ENCODE peak calls at places on chromosomes 4 and X, in seven cellular contexts. B is WERI-Rb-1, I is fibroblast of lung, W is astrocyte of the cerebellum, G is heart right ventricle, O is vagina, X is retinal pigment epithelial cell. P is an unnamed sample.

GRCh38 chr4:106266201-106266600 is 49.8 kb downstream of the TBCK start:
- DNase-seq in B (no peak), I (peak), W (peak), G (no peak), O (no peak), X (no peak), P (no peak)

GRCh38 chrX:24647257-24648058 is at the start of gene PCYT1B:
- DNase-seq in B (no peak), I (peak), W (peak), G (peak), O (no peak), X (peak), P (peak)

GRCh38 chr4:40915318-40916217 is 165.8 kb downstream of the NSUN7 start:
- DNase-seq in B (no peak), I (peak), W (peak), G (no peak), O (no peak), X (peak), P (peak)

GRCh38 chr4:86891785-86892638 is at the start of gene C4orf36:
- DNase-seq in B (peak), I (peak), W (no peak), G (peak), O (no peak), X (no peak), P (no peak)

GRCh38 chrX:152632445-152633097 is 5.1 kb upstream of the GABRQ start:
- DNase-seq in B (peak), I (peak), W (peak), G (peak), O (peak), X (no peak), P (no peak)

GRCh38 chr4:47863486-47863885 is 25.6 kb upstream of the CORIN start:
- DNase-seq in B (no peak), I (peak), W (no peak), G (no peak), O (no peak), X (no peak), P (no peak)

GRCh38 chr4:55116450-55116849 is 8.9 kb downstream of the KDR start:
- DNase-seq in B (no peak), I (peak), W (no peak), G (no peak), O (no peak), X (no peak), P (no peak)

GRCh38 chrX:118370921-118371624 is 25.2 kb downstream of the WDR44 start:
- DNase-seq in B (no peak), I (peak), W (no peak), G (no peak), O (no peak), X (no peak), P (no peak)

GRCh38 chr4:174334628-174335027 is 50.9 kb downstream of the CEP44 start:
- DNase-seq in B (no peak), I (no peak), W (no peak), G (no peak), O (no peak), X (no peak), P (no peak)

GRCh38 chr4:174119818-174120217 is 163.6 kb downstream of the FBXO8 start:
- DNase-seq in B (no peak), I (no peak), W (no peak), G (no peak), O (no peak), X (no peak), P (no peak)

GRCh38 chrX:16638533-16638932 is 11.4 kb upstream of the S100G start:
- DNase-seq in B (no peak), I (peak), W (no peak), G (no peak), O (no peak), X (no peak), P (no peak)

GRCh38 chr4:32429151-32429550 is 1709.0 kb downstream of the PCDH7 start:
- DNase-seq in B (no peak), I (peak), W (peak), G (no peak), O (no peak), X (no peak), P (no peak)

GRCh38 chr4:80413096-80413495 is 77.6 kb downstream of the CFAP299 start:
- DNase-seq in B (no peak), I (no peak), W (no peak), G (no peak), O (no peak), X (no peak), P (no peak)

GRCh38 chr4:8939887-8940742 is 68.5 kb upstream of the HMX1 start:
- DNase-seq in B (no peak), I (no peak), W (no peak), G (no peak), O (no peak), X (no peak), P (no peak)

GRCh38 chr4:152044341-152044740 is 283.5 kb upstream of the GATB start:
- DNase-seq in B (no peak), I (no peak), W (no peak), G (no peak), O (no peak), X (no peak), P (no peak)

GRCh38 chr4:86521373-86521969 is 72.6 kb upstream of the PTPN13 start:
- DNase-seq in B (no peak), I (no peak), W (no peak), G (no peak), O (no peak), X (no peak), P (no peak)

GRCh38 chrX:99857455-99857854 is 552.6 kb downstream of the PCDH19 start:
- DNase-seq in B (no peak), I (no peak), W (no peak), G (no peak), O (no peak), X (no peak), P (no peak)

GRCh38 chr4:175770555-175770954 is 41.5 kb downstream of the GPM6A start:
- DNase-seq in B (no peak), I (no peak), W (no peak), G (no peak), O (no peak), X (no peak), P (no peak)
- H3K4me3 ChIP-seq in B (no peak), I (no peak), W (no peak), G (no peak), O (no peak), X (no peak), P (no peak)

DNA sequence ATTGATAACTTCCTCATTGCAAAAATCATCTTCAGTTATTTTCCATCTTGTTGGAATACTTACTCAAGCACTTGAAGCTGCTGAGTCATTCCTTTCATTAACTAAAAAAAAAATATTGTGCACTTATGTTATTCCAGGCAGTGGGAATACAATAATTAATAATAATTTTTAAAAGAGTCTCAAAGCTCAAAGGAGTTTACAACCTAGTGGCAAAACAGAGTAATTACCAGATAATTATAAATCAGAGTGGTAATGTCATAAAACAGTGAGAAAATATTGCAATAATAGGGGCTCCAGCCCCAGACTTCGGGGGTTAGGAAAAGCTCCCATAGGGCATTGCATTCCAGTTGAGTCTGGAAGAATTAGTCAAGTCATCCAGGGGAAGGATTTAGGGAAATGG is 79.6 kb downstream of the DDX53 start:
- DNase-seq in B (no peak), I (no peak), W (no peak), G (no peak), O (no peak), X (no peak), P (no peak)
- TF ChIP-seq CTCF in B (no peak), I (no peak), W (no peak), G (no peak), O (no peak), X (peak), P (peak)

DNA sequence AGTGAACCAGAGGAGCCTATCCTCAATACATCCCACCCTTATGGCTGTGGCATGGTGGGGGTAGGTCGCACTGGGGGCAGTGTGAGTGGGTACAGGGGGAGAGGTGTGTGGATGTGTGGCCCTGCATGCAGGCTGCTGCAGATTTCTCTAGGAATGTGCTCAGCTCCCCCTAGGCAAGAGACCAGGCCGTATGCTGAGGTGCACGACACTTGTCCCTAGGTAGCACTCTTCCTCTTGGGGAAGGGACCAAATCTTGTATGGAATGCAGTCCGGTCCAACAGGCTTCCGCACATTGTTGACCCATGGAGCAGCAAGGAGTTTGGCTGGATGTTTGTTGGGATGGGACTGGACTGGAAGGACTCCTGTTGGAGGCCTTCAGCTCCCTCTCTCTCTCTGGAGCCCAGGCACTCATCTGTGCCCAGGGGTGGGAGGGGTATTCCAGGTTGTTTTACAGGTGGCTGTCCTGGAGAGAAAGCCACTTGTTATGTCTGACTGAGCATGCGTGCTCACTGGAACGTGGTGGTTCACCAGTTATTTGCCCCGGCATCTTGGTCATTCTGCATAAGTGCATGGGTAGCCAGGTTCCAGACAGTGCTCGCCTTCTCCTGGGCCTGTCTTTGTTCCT is 55.1 kb downstream of the NBDY start:
- DNase-seq in B (no peak), I (no peak), W (no peak), G (no peak), O (no peak), X (no peak), P (no peak)
- H3K4me3 ChIP-seq in B (no peak), I (no peak), W (no peak), G (no peak), O (no peak), X (no peak), P (no peak)

GRCh38 chrX:150212672-150213480 is 150.2 kb upstream of the MAMLD1 start:
- DNase-seq in B (no peak), I (no peak), W (no peak), G (peak), O (no peak), X (peak), P (no peak)
- TF ChIP-seq CTCF in B (no peak), I (no peak), W (no peak), G (peak), O (no peak), X (no peak), P (no peak)

DNA sequence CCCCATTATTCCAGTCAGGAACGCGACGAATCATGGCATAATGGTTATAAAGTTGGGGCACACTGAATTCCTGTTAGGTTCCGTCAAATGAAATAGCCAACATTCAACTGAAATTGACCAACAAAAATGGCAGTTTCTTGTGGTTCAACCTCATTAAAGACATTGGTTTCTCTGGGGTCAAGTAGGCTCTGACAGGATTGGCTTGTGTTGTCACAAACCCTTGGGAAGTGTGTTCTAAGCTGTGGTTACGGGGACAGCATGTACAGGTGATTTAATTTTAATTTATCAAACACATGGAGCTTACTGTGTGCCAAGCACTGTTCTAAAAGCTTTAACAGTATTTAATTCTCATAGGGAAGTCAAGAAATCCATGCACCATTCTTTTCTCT is 751 bp downstream of the XK start:
- DNase-seq in B (no peak), I (no peak), W (no peak), G (no peak), O (no peak), X (no peak), P (no peak)
- H3K4me3 ChIP-seq in B (no peak), I (peak), W (peak), G (peak), O (peak), X (peak), P (peak)

GRCh38 chr4:88035292-88035691 is 27.9 kb downstream of the PKD2 start:
- DNase-seq in B (no peak), I (no peak), W (no peak), G (no peak), O (no peak), X (no peak), P (no peak)

GRCh38 chr4:88037936-88038335 is 30.5 kb downstream of the PKD2 start:
- DNase-seq in B (no peak), I (no peak), W (no peak), G (no peak), O (no peak), X (no peak), P (no peak)

GRCh38 chr4:88040707-88041106 is 33.3 kb downstream of the PKD2 start:
- DNase-seq in B (no peak), I (no peak), W (no peak), G (no peak), O (no peak), X (no peak), P (no peak)

GRCh38 chr4:88033309-88033708 is 25.9 kb downstream of the PKD2 start:
- DNase-seq in B (peak), I (peak), W (peak), G (no peak), O (no peak), X (no peak), P (no peak)

GRCh38 chr4:88037447-88037846 is 30.0 kb downstream of the PKD2 start:
- DNase-seq in B (no peak), I (no peak), W (no peak), G (no peak), O (no peak), X (no peak), P (no peak)
- TF ChIP-seq CTCF in B (no peak), I (no peak), W (no peak), G (no peak), O (no peak), X (no peak), P (no peak)

DNA sequence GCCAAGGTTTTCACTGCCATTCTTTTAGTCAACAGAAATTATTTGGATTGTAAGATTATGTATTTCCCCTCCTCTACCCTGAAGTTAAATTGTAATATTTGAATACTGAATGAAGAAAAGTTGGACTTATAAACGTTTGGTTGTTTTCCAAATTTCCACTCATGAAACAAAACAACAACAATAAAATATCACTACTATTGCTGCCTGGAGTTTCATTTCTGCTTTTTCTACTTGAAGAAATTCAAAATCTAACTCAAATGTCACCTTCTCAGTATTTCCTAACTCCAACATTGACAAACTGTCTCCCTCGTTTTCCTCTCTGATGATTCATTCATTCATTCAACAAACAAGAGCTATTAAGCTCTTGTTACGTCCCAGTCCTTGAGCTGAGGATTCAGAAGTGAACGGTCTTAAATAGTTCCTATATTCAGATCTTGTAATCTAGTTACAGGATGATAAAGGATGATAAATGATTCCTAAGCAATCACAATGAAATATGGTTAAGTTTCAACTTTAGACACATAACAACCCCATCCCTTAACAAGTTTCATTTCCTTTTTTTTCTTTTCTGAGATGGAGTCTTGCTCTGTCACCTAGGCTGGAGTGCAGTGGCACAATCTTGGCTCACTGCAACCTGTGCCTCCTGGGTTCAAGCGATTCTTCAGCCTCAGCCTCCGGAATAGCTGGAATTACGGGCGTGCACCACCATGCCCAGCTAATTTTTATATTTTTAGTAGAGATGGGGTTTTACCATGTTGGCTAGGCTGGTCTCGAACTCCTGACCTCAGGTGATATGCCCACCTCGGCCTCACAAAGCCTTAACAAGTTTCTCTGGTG is 1.7 kb downstream of the SLC9B2 start:
- DNase-seq in B (no peak), I (peak), W (no peak), G (no peak), O (no peak), X (no peak), P (no peak)
- H3K4me3 ChIP-seq in B (no peak), I (peak), W (no peak), G (no peak), O (peak), X (peak), P (no peak)

DNA sequence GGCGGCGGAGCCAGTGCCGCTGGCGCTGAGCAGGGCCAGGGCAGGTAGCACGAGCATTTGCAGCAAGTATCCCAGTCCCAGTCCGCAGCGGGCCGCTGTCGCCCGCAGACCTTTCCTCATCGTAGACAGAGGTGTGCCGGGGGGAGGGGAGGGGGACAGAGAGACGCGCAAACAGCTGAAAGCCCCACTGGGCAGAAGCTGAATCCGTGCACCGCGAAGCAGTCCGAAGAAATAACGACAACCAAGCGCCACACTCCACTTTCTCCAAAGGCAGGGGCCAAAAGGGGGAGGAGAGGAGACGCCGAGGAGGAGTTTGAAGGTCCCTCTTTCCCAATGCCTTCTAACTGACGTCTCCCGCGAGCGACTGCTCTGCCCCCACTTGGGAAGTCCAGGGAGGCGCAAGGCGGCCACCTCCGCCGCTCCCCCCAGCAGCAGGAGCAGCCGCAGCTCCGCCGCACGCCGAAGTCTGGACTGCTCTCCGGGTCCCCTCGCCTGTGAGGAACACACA is at the start of gene UNC5C:
- DNase-seq in B (peak), I (peak), W (peak), G (peak), O (no peak), X (no peak), P (no peak)
- TF ChIP-seq CTCF in B (peak), I (no peak), W (no peak), G (peak), O (no peak), X (no peak), P (no peak)

DNA sequence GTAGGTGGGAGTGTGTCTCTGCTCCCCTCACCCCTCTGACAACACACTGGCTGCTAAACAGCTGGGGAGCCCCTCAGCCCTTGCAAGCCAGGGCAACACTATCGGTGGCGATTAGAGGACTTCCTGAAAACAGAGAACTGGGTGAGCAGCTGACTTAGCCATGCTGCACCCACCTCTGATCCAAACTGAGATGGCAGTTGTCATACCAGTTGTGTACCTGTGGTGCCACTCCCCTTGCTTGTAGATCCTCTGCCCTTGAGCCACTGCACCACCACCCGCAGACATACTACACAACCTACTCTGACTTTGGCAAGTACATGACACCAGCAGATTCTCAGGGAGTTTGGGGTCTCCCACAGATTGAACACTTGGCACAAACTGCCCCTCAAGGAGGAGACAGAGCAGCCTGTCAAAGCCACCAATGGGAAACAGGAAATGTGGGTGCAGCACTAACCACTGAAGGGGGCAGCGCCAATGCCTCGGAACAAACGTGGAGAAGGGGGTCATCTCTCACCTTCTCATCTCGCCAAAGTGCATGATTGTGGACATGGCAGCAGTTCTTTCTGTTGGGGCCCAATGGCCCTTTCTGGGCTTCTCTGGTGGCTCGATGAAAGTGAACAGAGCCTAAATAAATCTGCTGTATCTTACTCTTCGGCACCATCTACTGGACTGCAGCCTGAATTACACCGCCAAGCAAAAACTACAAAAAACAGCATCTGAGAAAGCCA is 119.8 kb downstream of the NEK1 start:
- DNase-seq in B (peak), I (peak), W (peak), G (no peak), O (no peak), X (no peak), P (no peak)
- H3K4me3 ChIP-seq in B (no peak), I (no peak), W (no peak), G (no peak), O (no peak), X (no peak), P (no peak)